ENCODE peak calls at places on chromosomes 12 and 14, in ten cellular contexts. G is left lung; F is colonic mucosa; X is GM06990; P is fibroblast of lung; I is cardiac fibroblast; Y is neural progenitor cell; D is GM12864; N is GM12878; H is CD4-positive, alpha-beta memory T cell. V is an unnamed sample.
A peak's percentile ranks its signal among the peaks of the same experiment; 100 is the strongest.

GRCh38 chr14:20440882-20441281 is 4.9 kb upstream of the KLHL33 start:
- DNase-seq in G (no peak), F (no peak), X (no peak), P (peak; percentile 14), I (no peak), Y (no peak), D (no peak), N (no peak), H (no peak), V (no peak)

GRCh38 chr12:20264608-20265114 is 103.7 kb upstream of the PDE3A start:
- DNase-seq in G (no peak), F (no peak), X (no peak), P (peak; percentile 32), I (no peak), Y (peak; percentile 44), D (no peak), N (no peak), H (no peak), V (no peak)

GRCh38 chr12:72338437-72338836 is 66.3 kb downstream of the TRHDE start:
- DNase-seq in G (no peak), F (no peak), X (no peak), P (no peak), I (no peak), Y (no peak), D (no peak), N (no peak), H (no peak), V (no peak)

GRCh38 chr12:31958601-31959000 is 614 bp upstream of the RESF1 start:
- DNase-seq in G (no peak), F (no peak), X (no peak), P (no peak), I (no peak), Y (peak; percentile 8), D (no peak), N (no peak), H (no peak), V (no peak)

GRCh38 chr14:78857974-78858373 is 687.8 kb downstream of the NRXN3 start:
- DNase-seq in G (no peak), F (no peak), X (no peak), P (no peak), I (no peak), Y (no peak), D (no peak), N (no peak), H (no peak), V (no peak)

GRCh38 chr12:93939641-93940040 is 208.7 kb upstream of the PLXNC1 start:
- DNase-seq in G (no peak), F (no peak), X (no peak), P (no peak), I (no peak), Y (no peak), D (no peak), N (no peak), H (no peak), V (no peak)

GRCh38 chr12:24919346-24920001 is 29.4 kb downstream of the BCAT1 start:
- DNase-seq in G (no peak), F (no peak), X (no peak), P (no peak), I (no peak), Y (no peak), D (no peak), N (no peak), H (no peak), V (no peak)

GRCh38 chr14:55077691-55078151 is 26.3 kb downstream of the MAPK1IP1L start:
- DNase-seq in G (peak; percentile 68), F (peak; percentile 70), X (no peak), P (peak; percentile 64), I (peak; percentile 66), Y (peak; percentile 48), D (no peak), N (no peak), H (no peak), V (no peak)

GRCh38 chr12:22406622-22407021 is 72.1 kb upstream of the ST8SIA1 start:
- DNase-seq in G (no peak), F (no peak), X (peak; percentile 29), P (no peak), I (no peak), Y (no peak), D (no peak), N (no peak), H (no peak), V (no peak)

GRCh38 chr14:42140831-42141279 is 534.2 kb downstream of the LRFN5 start:
- DNase-seq in G (no peak), F (no peak), X (no peak), P (peak; percentile 73), I (peak; percentile 12), Y (no peak), D (no peak), N (no peak), H (no peak), V (peak; percentile 54)

GRCh38 chr12:54998958-54999510 is 14.5 kb upstream of the TESPA1 start:
- DNase-seq in G (no peak), F (no peak), X (no peak), P (no peak), I (no peak), Y (no peak), D (no peak), N (no peak), H (no peak), V (no peak)

GRCh38 chr12:38142974-38143373 is 173.6 kb upstream of the ALG10B start:
- DNase-seq in G (no peak), F (no peak), X (no peak), P (no peak), I (no peak), Y (no peak), D (no peak), N (no peak), H (no peak), V (no peak)

GRCh38 chr14:51211149-51211548 is 28.9 kb upstream of the TMX1 start:
- DNase-seq in G (no peak), F (no peak), X (no peak), P (peak; percentile 59), I (peak; percentile 61), Y (no peak), D (no peak), N (no peak), H (no peak), V (no peak)

GRCh38 chr14:103568952-103569351 is 6.2 kb downstream of the COA8 start:
- DNase-seq in G (no peak), F (no peak), X (no peak), P (no peak), I (no peak), Y (no peak), D (no peak), N (no peak), H (no peak), V (no peak)

DNA sequence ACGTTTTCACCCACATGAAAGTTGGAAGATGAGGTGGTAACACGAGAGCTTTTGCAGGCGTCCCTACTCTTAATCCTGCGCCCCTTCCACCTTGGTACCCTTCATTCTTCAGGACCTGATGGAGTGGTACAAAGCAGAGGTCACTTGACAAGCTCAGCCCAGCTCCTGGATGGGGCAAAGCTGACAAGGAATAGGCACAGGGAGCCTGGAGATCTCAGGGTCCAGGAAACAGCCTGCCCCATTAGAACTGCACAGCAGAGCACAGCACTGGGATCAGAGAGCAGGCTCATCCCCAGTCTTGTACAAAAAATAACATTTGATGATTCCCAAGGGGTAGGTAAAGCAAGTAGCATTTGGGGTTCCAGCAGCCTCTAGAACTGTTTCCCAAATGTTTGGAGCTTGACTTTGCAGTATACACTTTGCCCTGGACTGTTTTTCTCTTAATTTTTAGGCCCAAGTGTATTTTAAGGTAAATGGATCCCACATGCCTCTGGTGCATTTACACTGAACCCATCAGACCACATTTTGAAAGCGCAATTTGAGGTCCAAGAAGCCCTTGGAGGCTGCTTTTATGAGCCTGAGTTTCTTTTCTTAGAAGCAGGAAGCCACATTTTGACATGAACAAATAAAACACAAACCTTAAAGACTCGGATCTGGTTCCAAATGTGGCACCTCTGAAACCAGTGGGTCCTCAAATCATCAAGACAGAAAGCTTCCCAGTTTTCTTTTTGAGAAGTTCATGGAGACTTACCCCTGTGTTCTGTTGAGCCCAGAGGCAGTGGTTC is 633 bp downstream of the TC2N start:
- DNase-seq in G (no peak), F (no peak), X (no peak), P (no peak), I (no peak), Y (no peak), D (no peak), N (no peak), H (no peak), V (no peak)
- H3K4me3 ChIP-seq in G (no peak overlapping the region), F (no peak overlapping the region), X (no peak overlapping the region), P (no peak overlapping the region), I (no peak overlapping the region), Y (no peak overlapping the region), D (no peak overlapping the region), N (no peak overlapping the region), H (peak overlapping the region; percentile 76), V (no peak overlapping the region)

GRCh38 chr14:102084931-102085330 is 1.9 kb downstream of the HSP90AA1 start:
- DNase-seq in G (no peak), F (no peak), X (no peak), P (no peak), I (no peak), Y (no peak), D (no peak), N (no peak), H (no peak), V (no peak)
- H3K4me3 ChIP-seq in G (peak overlapping the region; percentile 54), F (peak overlapping the region; percentile 67), X (peak overlapping the region; percentile 85), P (peak overlapping the region; percentile 76), I (peak overlapping the region; percentile 81), Y (peak overlapping the region; percentile 75), D (peak overlapping the region; percentile 82), N (peak overlapping the region; percentile 77), H (peak overlapping the region; percentile 66), V (no peak overlapping the region)

GRCh38 chr14:96250545-96250944 is 5.5 kb upstream of the BDKRB1 start:
- DNase-seq in G (peak; percentile 6), F (no peak), X (no peak), P (no peak), I (no peak), Y (no peak), D (no peak), N (no peak), H (no peak), V (no peak)
- H3K4me3 ChIP-seq in G (no peak overlapping the region), F (no peak overlapping the region), X (no peak overlapping the region), P (no peak overlapping the region), I (no peak overlapping the region), Y (no peak overlapping the region), D (no peak overlapping the region), N (no peak overlapping the region), H (no peak overlapping the region), V (no peak overlapping the region)

GRCh38 chr12:57091633-57092528 is 3.0 kb downstream of the NAB2 start:
- DNase-seq in G (peak; percentile 75), F (no peak), X (no peak), P (no peak), I (no peak), Y (no peak), D (no peak), N (no peak), H (no peak), V (no peak)

GRCh38 chr12:57094194-57095160 is 5.6 kb downstream of the NAB2 start:
- DNase-seq in G (no peak), F (no peak), X (no peak), P (no peak), I (peak; percentile 15), Y (no peak), D (no peak), N (no peak), H (no peak), V (no peak)

GRCh38 chr12:57092529-57092862 is 3.6 kb downstream of the NAB2 start:
- DNase-seq in G (no peak), F (no peak), X (no peak), P (no peak), I (no peak), Y (no peak), D (no peak), N (no peak), H (no peak), V (no peak)

GRCh38 chr12:57093412-57094193 is 4.7 kb downstream of the NAB2 start:
- DNase-seq in G (peak; percentile 90), F (peak; percentile 61), X (peak; percentile 81), P (peak; percentile 87), I (peak; percentile 94), Y (peak; percentile 70), D (no peak), N (no peak), H (peak; percentile 43), V (peak; percentile 62)

GRCh38 chr12:57092876-57093411 is 4.0 kb downstream of the NAB2 start:
- DNase-seq in G (no peak), F (no peak), X (no peak), P (no peak), I (no peak), Y (no peak), D (no peak), N (no peak), H (no peak), V (no peak)
- H3K4me3 ChIP-seq in G (no peak overlapping the region), F (no peak overlapping the region), X (peak overlapping the region; percentile 44), P (peak overlapping the region; percentile 95), I (no peak overlapping the region), Y (no peak overlapping the region), D (peak overlapping the region; percentile 27), N (peak overlapping the region; percentile 75), H (no peak overlapping the region), V (no peak overlapping the region)